ENCODE peak calls at places on chromosomes 12 and 14, in five cellular contexts. K is stomach; Z is fibroblast of lung; C is H7; J is activated naive CD8-positive, alpha-beta T cell treated with anti-CD3 and anti-CD28 coated beads, Interleukin-2, amount 50 U/mL, for 16 hours. E is an unnamed sample.

GRCh38 chr12:92331383-92331782 is 185.7 kb upstream of the BTG1 start:
- DNase-seq in J (no peak), K (no peak), Z (no peak), C (no peak), E (no peak)

GRCh38 chr14:97380539-97380941 is 583.4 kb downstream of the VRK1 start:
- DNase-seq in C (no peak), K (no peak), Z (no peak), J (peak; percentile 24), E (no peak)

GRCh38 chr14:104745431-104745830 is 7.5 kb upstream of the SIVA1 start:
- DNase-seq in K (no peak), J (no peak), C (no peak), Z (no peak), E (no peak)

GRCh38 chr12:14369322-14369721 is 3.8 kb downstream of the ATF7IP start:
- DNase-seq in K (no peak), Z (no peak), C (no peak), J (no peak), E (no peak)

GRCh38 chr12:130433411-130433810 is 95.7 kb downstream of the PIWIL1 start:
- DNase-seq in C (no peak), K (no peak), J (no peak), Z (no peak), E (no peak)

GRCh38 chr12:6460751-6461371 is 9.0 kb downstream of the TAPBPL start:
- DNase-seq in J (no peak), K (no peak), C (no peak), Z (no peak), E (no peak)

GRCh38 chr14:34843011-34843554 is 32.1 kb downstream of the BAZ1A start:
- DNase-seq in C (peak; percentile 11), Z (peak; percentile 75), K (no peak), J (no peak), E (no peak)

GRCh38 chr14:60933920-60934655 is 46.8 kb downstream of the TRMT5 start:
- DNase-seq in C (no peak), Z (no peak), J (no peak), K (no peak), E (no peak)

E was measured in H9.